ENCODE peak calls at places on chromosomes 11 and 22, in five cellular contexts. One of them, this sample, is unnamed.

GRCh38 chr22:36467946-36468345 is 13.5 kb downstream of the TXN2 start:
- DNase-seq in heart left ventricle: peak; percentile 60
- DNase-seq in mesenchymal stem cell: peak; percentile 98
- DNase-seq in upper lobe of left lung: no peak
- DNase-seq in lung: no peak
- DNase-seq in this sample: peak; percentile 97

GRCh38 chr11:113859665-113860064 is 15.7 kb downstream of the USP28 start:
- DNase-seq in heart left ventricle: no peak
- DNase-seq in mesenchymal stem cell: no peak
- DNase-seq in upper lobe of left lung: no peak
- DNase-seq in lung: no peak
- DNase-seq in this sample: no peak

GRCh38 chr11:47667555-47667954 is 25.2 kb upstream of the MTCH2 start:
- DNase-seq in heart left ventricle: no peak
- DNase-seq in mesenchymal stem cell: no peak
- DNase-seq in upper lobe of left lung: no peak
- DNase-seq in lung: no peak
- DNase-seq in this sample: no peak

GRCh38 chr11:102279641-102280170 is 37.6 kb upstream of the BIRC3 start:
- DNase-seq in heart left ventricle: no peak
- DNase-seq in mesenchymal stem cell: peak; percentile 28
- DNase-seq in upper lobe of left lung: no peak
- DNase-seq in lung: no peak
- DNase-seq in this sample: peak; percentile 37

GRCh38 chr22:45877651-45878050 is 99.3 kb downstream of the WNT7B start:
- DNase-seq in heart left ventricle: no peak
- DNase-seq in mesenchymal stem cell: no peak
- DNase-seq in upper lobe of left lung: peak; percentile 75
- DNase-seq in lung: no peak
- DNase-seq in this sample: no peak

GRCh38 chr11:46381836-46382643 is 571 bp downstream of the MDK start:
- DNase-seq in heart left ventricle: peak; percentile 29
- DNase-seq in mesenchymal stem cell: peak; percentile 46
- DNase-seq in upper lobe of left lung: peak; percentile 86
- DNase-seq in lung: no peak
- DNase-seq in this sample: peak; percentile 96

GRCh38 chr11:65917434-65918210 is 1.2 kb downstream of the C11orf68 start:
- DNase-seq in heart left ventricle: no peak
- DNase-seq in mesenchymal stem cell: no peak
- DNase-seq in upper lobe of left lung: peak; percentile 84
- DNase-seq in lung: no peak
- DNase-seq in this sample: peak; percentile 69

GRCh38 chr11:129766858-129767604 is 48.6 kb upstream of the TMEM45B start:
- DNase-seq in heart left ventricle: no peak
- DNase-seq in mesenchymal stem cell: peak; percentile 36
- DNase-seq in upper lobe of left lung: no peak
- DNase-seq in lung: no peak
- DNase-seq in this sample: no peak

GRCh38 chr11:67160872-67161783 is 42.1 kb downstream of the KDM2A start:
- DNase-seq in heart left ventricle: no peak
- DNase-seq in mesenchymal stem cell: no peak
- DNase-seq in upper lobe of left lung: no peak
- DNase-seq in lung: no peak
- DNase-seq in this sample: no peak

GRCh38 chr11:31408205-31408604 is 38.5 kb downstream of the DNAJC24 start:
- DNase-seq in heart left ventricle: no peak
- DNase-seq in mesenchymal stem cell: no peak
- DNase-seq in upper lobe of left lung: no peak
- DNase-seq in lung: no peak
- DNase-seq in this sample: no peak

GRCh38 chr11:71372693-71373657 is 75.2 kb downstream of the DHCR7 start:
- DNase-seq in heart left ventricle: no peak
- DNase-seq in mesenchymal stem cell: peak; percentile 31
- DNase-seq in upper lobe of left lung: no peak
- DNase-seq in lung: no peak
- DNase-seq in this sample: peak; percentile 94

GRCh38 chr11:106724293-106724892 is 293.9 kb downstream of the GUCY1A2 start:
- DNase-seq in heart left ventricle: no peak
- DNase-seq in mesenchymal stem cell: peak; percentile 35
- DNase-seq in upper lobe of left lung: no peak
- DNase-seq in lung: no peak
- DNase-seq in this sample: no peak

GRCh38 chr11:123193742-123194141 is 1.3 kb downstream of the CLMP start:
- DNase-seq in heart left ventricle: no peak
- DNase-seq in mesenchymal stem cell: peak; percentile 37
- DNase-seq in upper lobe of left lung: no peak
- DNase-seq in lung: no peak
- DNase-seq in this sample: peak; percentile 86

GRCh38 chr11:122180435-122180834 is 64.4 kb upstream of the BLID start:
- DNase-seq in heart left ventricle: no peak
- DNase-seq in mesenchymal stem cell: peak; percentile 91
- DNase-seq in upper lobe of left lung: no peak
- DNase-seq in lung: no peak
- DNase-seq in this sample: peak; percentile 62

GRCh38 chr11:18727499-18728236 is 1.7 kb upstream of the IGSF22 start:
- DNase-seq in heart left ventricle: no peak
- DNase-seq in mesenchymal stem cell: peak; percentile 48
- DNase-seq in upper lobe of left lung: no peak
- DNase-seq in lung: no peak
- DNase-seq in this sample: peak; percentile 91

GRCh38 chr11:36022891-36023290 is 79.0 kb downstream of the LDLRAD3 start:
- DNase-seq in heart left ventricle: no peak
- DNase-seq in mesenchymal stem cell: no peak
- DNase-seq in upper lobe of left lung: no peak
- DNase-seq in lung: no peak
- DNase-seq in this sample: no peak

GRCh38 chr11:119683783-119684182 is 45.2 kb downstream of the NECTIN1 start:
- DNase-seq in heart left ventricle: no peak
- DNase-seq in mesenchymal stem cell: no peak
- DNase-seq in upper lobe of left lung: no peak
- DNase-seq in lung: no peak
- DNase-seq in this sample: no peak

GRCh38 chr11:41392591-41392990 is 66.9 kb downstream of the LRRC4C start:
- DNase-seq in heart left ventricle: no peak
- DNase-seq in mesenchymal stem cell: no peak
- DNase-seq in upper lobe of left lung: no peak
- DNase-seq in lung: no peak
- DNase-seq in this sample: no peak

DNA sequence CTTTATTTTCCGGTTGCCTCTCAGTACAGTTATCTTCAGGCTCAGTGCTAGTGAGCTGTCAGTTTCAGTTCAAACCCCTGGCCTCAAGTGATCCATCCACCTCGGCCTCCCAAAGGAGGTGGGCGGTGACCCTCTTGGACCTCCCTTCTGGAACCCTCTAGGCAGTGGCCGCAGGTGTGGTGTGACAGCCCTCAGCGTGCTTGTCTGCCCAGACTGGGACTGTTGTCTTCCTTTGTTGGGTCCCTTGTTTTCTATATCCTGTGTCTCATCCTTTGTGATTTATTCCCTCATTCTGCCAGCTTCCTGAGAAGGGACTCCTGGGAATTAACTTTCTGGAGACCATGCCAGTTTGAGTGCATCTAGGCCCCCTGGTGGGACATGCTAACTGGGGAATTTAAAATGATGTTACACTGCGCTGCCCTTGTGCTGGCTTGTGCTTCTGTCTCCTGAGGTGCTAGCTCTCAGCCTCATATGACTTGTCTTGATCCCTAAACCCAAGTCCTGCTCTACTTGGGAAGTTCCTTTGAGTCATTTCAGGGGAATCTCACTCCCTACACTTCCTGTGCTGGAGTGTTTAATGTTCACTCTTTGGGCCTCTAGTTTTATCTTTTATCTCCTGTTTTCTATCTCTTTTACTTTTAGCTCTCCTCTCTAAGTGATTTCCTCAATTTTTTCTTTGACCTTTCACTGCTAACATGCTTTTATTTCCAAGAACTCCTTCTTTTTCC is 19.4 kb downstream of the MED15 start:
- DNase-seq in heart left ventricle: no peak
- DNase-seq in mesenchymal stem cell: peak; percentile 97
- DNase-seq in upper lobe of left lung: no peak
- DNase-seq in lung: no peak
- DNase-seq in this sample: peak; percentile 84
- H3K4me1 ChIP-seq in heart left ventricle: peaks cover 53% of the 10 kb centered on the region
- H3K4me1 ChIP-seq in mesenchymal stem cell: peaks cover 45% of the 10 kb centered on the region
- H3K4me1 ChIP-seq in upper lobe of left lung: peaks cover 66% of the 10 kb centered on the region
- H3K4me1 ChIP-seq in lung: peaks cover 28% of the 10 kb centered on the region
- H3K4me1 ChIP-seq in this sample: peaks cover 60% of the 10 kb centered on the region

DNA sequence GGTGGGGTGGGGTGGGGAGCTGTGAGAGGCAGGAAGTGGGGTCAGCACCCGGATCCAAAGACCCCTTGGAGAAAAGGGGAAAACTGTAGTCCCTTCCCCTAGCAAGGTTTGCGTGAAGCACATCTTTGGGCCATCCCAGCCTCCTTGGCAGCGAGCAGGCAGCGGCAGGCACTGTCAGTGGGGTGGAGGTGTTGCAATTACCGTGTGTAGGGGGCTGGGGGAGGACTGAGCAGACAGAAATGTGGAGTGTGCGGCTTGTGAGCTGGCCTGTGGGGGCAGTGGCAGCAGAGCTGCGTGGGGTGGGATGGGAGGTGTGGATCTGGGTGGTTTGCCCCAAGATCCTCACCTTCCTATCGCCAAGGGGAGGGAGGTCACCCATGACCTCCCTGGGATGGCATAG is 16.4 kb downstream of the DAGLA start:
- DNase-seq in heart left ventricle: no peak
- DNase-seq in mesenchymal stem cell: no peak
- DNase-seq in upper lobe of left lung: peak; percentile 60
- DNase-seq in lung: no peak
- DNase-seq in this sample: peak; percentile 68
- H3K4me1 ChIP-seq in heart left ventricle: peaks cover 70% of the 10 kb centered on the region
- H3K4me1 ChIP-seq in mesenchymal stem cell: peaks cover 67% of the 10 kb centered on the region
- H3K4me1 ChIP-seq in upper lobe of left lung: peaks cover 57% of the 10 kb centered on the region
- H3K4me1 ChIP-seq in lung: peaks cover 36% of the 10 kb centered on the region
- H3K4me1 ChIP-seq in this sample: peaks cover 27% of the 10 kb centered on the region

GRCh38 chr11:444397-445144 is 2.8 kb upstream of the ANO9 start:
- DNase-seq in heart left ventricle: peak; percentile 29
- DNase-seq in mesenchymal stem cell: peak; percentile 66
- DNase-seq in upper lobe of left lung: no peak
- DNase-seq in lung: peak; percentile 71
- DNase-seq in this sample: peak; percentile 90

GRCh38 chr11:443542-444199 is 1.9 kb upstream of the ANO9 start:
- DNase-seq in heart left ventricle: peak; percentile 9
- DNase-seq in mesenchymal stem cell: peak; percentile 18
- DNase-seq in upper lobe of left lung: no peak
- DNase-seq in lung: no peak
- DNase-seq in this sample: peak; percentile 92

GRCh38 chr11:445765-446588 is 4.1 kb upstream of the PTDSS2 start:
- DNase-seq in heart left ventricle: peak; percentile 21
- DNase-seq in mesenchymal stem cell: no peak
- DNase-seq in upper lobe of left lung: no peak
- DNase-seq in lung: no peak
- DNase-seq in this sample: peak; percentile 71

GRCh38 chr11:447923-448731 is 2.0 kb upstream of the PTDSS2 start:
- DNase-seq in heart left ventricle: peak; percentile 98
- DNase-seq in mesenchymal stem cell: peak; percentile 92
- DNase-seq in upper lobe of left lung: peak; percentile 99
- DNase-seq in lung: peak; percentile 96
- DNase-seq in this sample: peak; percentile 99

GRCh38 chr11:446886-447285 is 3.2 kb upstream of the PTDSS2 start:
- DNase-seq in heart left ventricle: peak; percentile 19
- DNase-seq in mesenchymal stem cell: no peak
- DNase-seq in upper lobe of left lung: no peak
- DNase-seq in lung: no peak
- DNase-seq in this sample: peak; percentile 47
- H3K4me1 ChIP-seq in heart left ventricle: peaks cover 11% of the 10 kb centered on the region
- H3K4me1 ChIP-seq in mesenchymal stem cell: peaks cover 40% of the 10 kb centered on the region
- H3K4me1 ChIP-seq in upper lobe of left lung: peaks cover 54% of the 10 kb centered on the region
- H3K4me1 ChIP-seq in lung: peaks cover 11% of the 10 kb centered on the region
- H3K4me1 ChIP-seq in this sample: peaks cover 25% of the 10 kb centered on the region

GRCh38 chr11:73172992-73173656 is 31.0 kb upstream of the FCHSD2 start:
- DNase-seq in heart left ventricle: no peak
- DNase-seq in mesenchymal stem cell: no peak
- DNase-seq in upper lobe of left lung: no peak
- DNase-seq in lung: no peak
- DNase-seq in this sample: peak; percentile 8
- H3K4me1 ChIP-seq in heart left ventricle: peaks cover 36% of the 10 kb centered on the region
- H3K4me1 ChIP-seq in mesenchymal stem cell: peaks cover 2% of the 10 kb centered on the region
- H3K4me1 ChIP-seq in upper lobe of left lung: peaks cover 24% of the 10 kb centered on the region
- H3K4me1 ChIP-seq in lung: peaks cover 12% of the 10 kb centered on the region
- H3K4me1 ChIP-seq in this sample: peaks cover 11% of the 10 kb centered on the region

GRCh38 chr11:32919338-32919737 is 26.7 kb downstream of the QSER1 start:
- DNase-seq in heart left ventricle: no peak
- DNase-seq in mesenchymal stem cell: no peak
- DNase-seq in upper lobe of left lung: no peak
- DNase-seq in lung: no peak
- DNase-seq in this sample: no peak

GRCh38 chr11:32916994-32917393 is 24.4 kb downstream of the QSER1 start:
- DNase-seq in heart left ventricle: no peak
- DNase-seq in mesenchymal stem cell: no peak
- DNase-seq in upper lobe of left lung: no peak
- DNase-seq in lung: no peak
- DNase-seq in this sample: no peak

GRCh38 chr11:32918427-32918826 is 25.8 kb downstream of the QSER1 start:
- DNase-seq in heart left ventricle: no peak
- DNase-seq in mesenchymal stem cell: no peak
- DNase-seq in upper lobe of left lung: no peak
- DNase-seq in lung: no peak
- DNase-seq in this sample: no peak

GRCh38 chr11:32916361-32916760 is 23.8 kb downstream of the QSER1 start:
- DNase-seq in heart left ventricle: no peak
- DNase-seq in mesenchymal stem cell: no peak
- DNase-seq in upper lobe of left lung: no peak
- DNase-seq in lung: no peak
- DNase-seq in this sample: no peak

DNA sequence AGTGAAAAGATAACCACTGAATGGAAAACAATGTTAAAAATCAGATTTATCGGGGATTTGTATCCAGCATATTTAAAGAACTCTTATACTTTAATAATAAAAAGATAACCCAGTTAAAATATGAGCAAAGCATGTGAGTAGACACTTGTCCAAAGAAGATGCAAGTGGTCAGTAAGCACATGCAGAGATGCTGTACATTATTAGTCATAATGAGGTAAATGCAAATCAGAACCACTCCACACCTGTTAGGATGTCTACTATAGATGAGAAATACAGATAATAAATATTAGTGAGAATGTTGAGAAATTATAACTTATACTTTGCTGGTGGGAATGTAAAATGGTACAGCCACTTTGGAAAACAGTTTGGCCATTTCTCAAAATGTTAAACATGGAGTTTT is 28.0 kb downstream of the QSER1 start:
- DNase-seq in heart left ventricle: no peak
- DNase-seq in mesenchymal stem cell: no peak
- DNase-seq in upper lobe of left lung: no peak
- DNase-seq in lung: no peak
- DNase-seq in this sample: no peak
- H3K4me1 ChIP-seq in heart left ventricle: no peaks in the 10 kb centered on the region
- H3K4me1 ChIP-seq in mesenchymal stem cell: no peaks in the 10 kb centered on the region
- H3K4me1 ChIP-seq in upper lobe of left lung: peaks cover 5% of the 10 kb centered on the region
- H3K4me1 ChIP-seq in lung: no peaks in the 10 kb centered on the region
- H3K4me1 ChIP-seq in this sample: no peaks in the 10 kb centered on the region

GRCh38 chr11:17020831-17021230 is 6.6 kb upstream of the PLEKHA7 start:
- DNase-seq in heart left ventricle: no peak
- DNase-seq in mesenchymal stem cell: peak; percentile 9
- DNase-seq in upper lobe of left lung: no peak
- DNase-seq in lung: no peak
- DNase-seq in this sample: no peak
- H3K4me1 ChIP-seq in heart left ventricle: no peaks in the 10 kb centered on the region
- H3K4me1 ChIP-seq in mesenchymal stem cell: peaks cover 7% of the 10 kb centered on the region
- H3K4me1 ChIP-seq in upper lobe of left lung: no peaks in the 10 kb centered on the region
- H3K4me1 ChIP-seq in lung: no peaks in the 10 kb centered on the region
- H3K4me1 ChIP-seq in this sample: no peaks in the 10 kb centered on the region

GRCh38 chr11:12698049-12698448 is 23.8 kb downstream of the TEAD1 start:
- DNase-seq in heart left ventricle: no peak
- DNase-seq in mesenchymal stem cell: no peak
- DNase-seq in upper lobe of left lung: no peak
- DNase-seq in lung: no peak
- DNase-seq in this sample: no peak
- H3K4me1 ChIP-seq in heart left ventricle: peaks cover 38% of the 10 kb centered on the region
- H3K4me1 ChIP-seq in mesenchymal stem cell: peaks cover 23% of the 10 kb centered on the region
- H3K4me1 ChIP-seq in upper lobe of left lung: peaks cover 51% of the 10 kb centered on the region
- H3K4me1 ChIP-seq in lung: peaks cover 11% of the 10 kb centered on the region
- H3K4me1 ChIP-seq in this sample: peaks cover 41% of the 10 kb centered on the region

This sample was measured in osteoblast.